ENCODE peak calls at places on chromosome 2, in ten cellular contexts. G, V, J, E, B, X, S, N, Z and M are unnamed samples.

GRCh38 chr2:162656516-162656915 is 182.1 kb downstream of the KCNH7 start:
- DNase-seq in G (no peak), V (no peak), J (no peak), E (no peak), B (no peak), X (no peak), S (no peak), N (no peak), Z (no peak), M (no peak)

GRCh38 chr2:95068256-95068655 is 42.7 kb downstream of the MAL start:
- DNase-seq in G (no peak), V (no peak), J (no peak), E (no peak), B (no peak), X (no peak), S (no peak), N (no peak), Z (no peak), M (no peak)

GRCh38 chr2:219041252-219041651 is at the start of gene CFAP65:
- DNase-seq in G (peak), V (no peak), J (no peak), E (peak), B (no peak), X (peak), S (no peak), N (peak), Z (peak), M (no peak)

GRCh38 chr2:1795842-1796580 is 51.7 kb upstream of the PXDN start:
- DNase-seq in G (no peak), V (no peak), J (no peak), E (no peak), B (no peak), X (no peak), S (no peak), N (no peak), Z (peak), M (no peak)

GRCh38 chr2:189074496-189074895 is 100.3 kb downstream of the COL3A1 start:
- DNase-seq in G (no peak), V (no peak), J (no peak), E (no peak), B (no peak), X (no peak), S (no peak), N (no peak), Z (no peak), M (no peak)

GRCh38 chr2:172745636-172746035 is 10.0 kb downstream of the RAPGEF4 start:
- DNase-seq in G (peak), V (no peak), J (no peak), E (no peak), B (no peak), X (no peak), S (no peak), N (no peak), Z (peak), M (no peak)

GRCh38 chr2:238462782-238463396 is 36.2 kb downstream of the ASB1 start:
- DNase-seq in G (peak), V (no peak), J (peak), E (peak), B (peak), X (no peak), S (peak), N (no peak), Z (peak), M (peak)

GRCh38 chr2:19231625-19232024 is 126.8 kb downstream of the OSR1 start:
- DNase-seq in G (no peak), V (no peak), J (no peak), E (no peak), B (no peak), X (no peak), S (no peak), N (no peak), Z (no peak), M (no peak)

GRCh38 chr2:196233033-196233807 is 61.8 kb upstream of the STK17B start:
- DNase-seq in G (peak), V (no peak), J (no peak), E (no peak), B (peak), X (no peak), S (no peak), N (peak), Z (peak), M (no peak)

GRCh38 chr2:238120463-238121298 is 17.8 kb upstream of the KLHL30 start:
- DNase-seq in G (peak), V (no peak), J (no peak), E (no peak), B (no peak), X (no peak), S (no peak), N (no peak), Z (peak), M (no peak)

GRCh38 chr2:195092341-195092740 is 564.7 kb upstream of the SLC39A10 start:
- DNase-seq in G (no peak), V (no peak), J (peak), E (no peak), B (no peak), X (no peak), S (no peak), N (no peak), Z (no peak), M (no peak)

GRCh38 chr2:205731521-205731965 is 49.2 kb downstream of the NRP2 start:
- DNase-seq in G (peak), V (no peak), J (no peak), E (peak), B (no peak), X (no peak), S (no peak), N (no peak), Z (no peak), M (peak)

GRCh38 chr2:69830045-69830905 is 815 bp downstream of the GMCL1 start:
- DNase-seq in G (peak), V (peak), J (peak), E (no peak), B (peak), X (peak), S (peak), N (peak), Z (peak), M (peak)

GRCh38 chr2:54601339-54601738 is 122.1 kb upstream of the EML6 start:
- DNase-seq in G (peak), V (no peak), J (no peak), E (no peak), B (no peak), X (no peak), S (no peak), N (no peak), Z (peak), M (no peak)

GRCh38 chr2:152097291-152098032 is 1.4 kb downstream of the CACNB4 start:
- DNase-seq in G (peak), V (no peak), J (peak), E (no peak), B (peak), X (no peak), S (no peak), N (no peak), Z (peak), M (no peak)

GRCh38 chr2:61177727-61178549 is 15.9 kb downstream of the C2orf74 start:
- DNase-seq in G (peak), V (peak), J (no peak), E (no peak), B (no peak), X (peak), S (peak), N (peak), Z (peak), M (peak)

GRCh38 chr2:227671170-227671887 is 4.7 kb downstream of the SCYGR5 start:
- DNase-seq in G (no peak), V (no peak), J (no peak), E (no peak), B (no peak), X (no peak), S (no peak), N (no peak), Z (no peak), M (no peak)

GRCh38 chr2:214138779-214139178 is 272.1 kb upstream of the VWC2L start:
- DNase-seq in G (no peak), V (no peak), J (no peak), E (no peak), B (no peak), X (no peak), S (no peak), N (no peak), Z (no peak), M (no peak)

GRCh38 chr2:33903237-33903636 is 304.1 kb upstream of the FAM98A start:
- DNase-seq in G (no peak), V (no peak), J (no peak), E (no peak), B (no peak), X (no peak), S (no peak), N (no peak), Z (no peak), M (no peak)

GRCh38 chr2:240468300-240469238 is 33.1 kb downstream of the GPC1 start:
- DNase-seq in G (no peak), V (no peak), J (no peak), E (no peak), B (no peak), X (peak), S (no peak), N (no peak), Z (no peak), M (no peak)

GRCh38 chr2:42216712-42217111 is 47.6 kb downstream of the EML4 start:
- DNase-seq in G (peak), V (no peak), J (no peak), E (no peak), B (peak), X (no peak), S (no peak), N (no peak), Z (peak), M (no peak)

GRCh38 chr2:204234879-204235278 is 298.3 kb downstream of the ICOS start:
- DNase-seq in G (peak), V (no peak), J (no peak), E (no peak), B (no peak), X (no peak), S (no peak), N (no peak), Z (peak), M (no peak)

GRCh38 chr2:31275976-31276375 is 42.0 kb downstream of the EHD3 start:
- DNase-seq in G (no peak), V (no peak), J (no peak), E (no peak), B (no peak), X (no peak), S (no peak), N (no peak), Z (peak), M (no peak)

GRCh38 chr2:134275058-134275862 is 21.4 kb downstream of the MGAT5 start:
- DNase-seq in G (no peak), V (no peak), J (no peak), E (no peak), B (no peak), X (no peak), S (no peak), N (peak), Z (no peak), M (peak)

GRCh38 chr2:20620271-20620681 is 30.6 kb downstream of the HS1BP3 start:
- DNase-seq in G (no peak), V (no peak), J (no peak), E (no peak), B (no peak), X (no peak), S (no peak), N (peak), Z (no peak), M (no peak)

GRCh38 chr2:8876628-8877027 is 39.2 kb upstream of the KIDINS220 start:
- DNase-seq in G (no peak), V (no peak), J (no peak), E (no peak), B (no peak), X (no peak), S (no peak), N (no peak), Z (no peak), M (no peak)